ENCODE peak calls at places on chromosome 7, in seven cellular contexts. Y is IMR-90, G is mesenchymal stem cell, E is neuronal stem cell, V is H9, N is H1, R is trophoblast cell. P is an unnamed sample.

GRCh38 chr7:39733881-39734571 is 110.7 kb downstream of the RALA start:
- DNase-seq in R (peak; percentile 68), G (peak; percentile 93), N (no peak), V (no peak), Y (peak; percentile 93), E (peak; percentile 61), P (peak; percentile 96)

GRCh38 chr7:103833401-103833800 is 156.1 kb downstream of the RELN start:
- DNase-seq in E (no peak), R (no peak), N (no peak), Y (no peak), G (no peak), V (no peak), P (no peak)

GRCh38 chr7:127900735-127901685 is 130.2 kb downstream of the LRRC4 start:
- DNase-seq in R (no peak), V (peak; percentile 49), N (peak; percentile 52), Y (no peak), E (peak; percentile 18), G (no peak), P (peak; percentile 81)

GRCh38 chr7:29400435-29400834 is 163.2 kb upstream of the PRR15 start:
- DNase-seq in R (no peak), N (no peak), E (no peak), G (no peak), V (no peak), Y (no peak), P (no peak)

GRCh38 chr7:99447943-99448342 is 9.2 kb downstream of the CPSF4 start:
- DNase-seq in N (no peak), R (peak; percentile 66), E (no peak), G (no peak), Y (no peak), V (no peak), P (no peak)

GRCh38 chr7:98211221-98211675 is at the start of gene BHLHA15:
- DNase-seq in E (no peak), Y (no peak), V (peak; percentile 67), R (peak; percentile 52), N (no peak), G (no peak), P (peak; percentile 28)

GRCh38 chr7:45670227-45670626 is 96.1 kb downstream of the ADCY1 start:
- DNase-seq in Y (no peak), R (no peak), E (no peak), N (peak; percentile 13), G (no peak), V (peak; percentile 12), P (no peak)

GRCh38 chr7:113730309-113730955 is 188.4 kb downstream of the PPP1R3A start:
- DNase-seq in Y (peak; percentile 87), V (no peak), R (no peak), N (no peak), E (no peak), G (peak; percentile 49), P (no peak)

GRCh38 chr7:158796667-158797066 is 32.6 kb downstream of the ESYT2 start:
- DNase-seq in Y (no peak), R (no peak), V (no peak), G (no peak), E (no peak), N (no peak), P (no peak)

GRCh38 chr7:142428094-142428493 is 170.2 kb upstream of the PRSS58 start:
- DNase-seq in R (no peak), E (no peak), N (no peak), V (no peak), G (no peak), Y (no peak), P (no peak)

GRCh38 chr7:101856488-101857357 is 39.3 kb downstream of the CUX1 start:
- DNase-seq in V (peak; percentile 73), E (no peak), G (peak; percentile 90), Y (peak; percentile 88), N (no peak), R (peak; percentile 89), P (peak; percentile 61)
- H3K27ac ChIP-seq in V (no peak overlapping the region), E (no peak overlapping the region), G (no peak overlapping the region), Y (peak overlapping the region; percentile 68), N (no peak overlapping the region), R (no peak overlapping the region), P (no peak overlapping the region)

DNA sequence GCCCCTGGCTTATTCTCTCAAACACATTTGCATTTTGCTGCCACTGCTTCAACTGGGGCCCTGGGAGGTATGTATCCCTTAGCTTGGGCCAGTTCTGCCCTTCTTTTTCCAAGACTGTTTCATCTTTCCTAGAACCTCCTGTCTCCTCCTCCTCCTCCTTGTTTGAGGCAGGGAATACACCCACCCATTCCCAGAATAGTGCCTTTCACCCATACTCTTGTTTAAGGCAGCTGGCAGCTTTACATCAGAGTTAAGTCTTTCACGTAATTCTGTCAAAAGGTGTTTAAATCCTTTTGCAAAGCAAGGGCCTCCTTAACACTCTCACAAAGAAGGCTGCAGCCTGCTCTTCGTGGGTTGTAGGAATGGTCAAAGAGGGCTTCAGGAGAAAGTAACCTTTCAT is 150.9 kb upstream of the AGK start:
- DNase-seq in N (no peak), V (no peak), Y (no peak), E (no peak), R (no peak), G (no peak), P (no peak)
- H3K4me1 ChIP-seq in N (peaks cover 5% of the 10 kb centered on the region), V (no peaks in the 10 kb centered on the region), Y (no peaks in the 10 kb centered on the region), E (peaks cover 15% of the 10 kb centered on the region), R (no peaks in the 10 kb centered on the region), G (no peaks in the 10 kb centered on the region), P (no peaks in the 10 kb centered on the region)

GRCh38 chr7:157793973-157794763 is 457.4 kb downstream of the DNAJB6 start:
- DNase-seq in G (no peak), N (no peak), V (no peak), E (no peak), R (no peak), Y (no peak), P (no peak)

GRCh38 chr7:157792954-157793353 is 456.1 kb downstream of the DNAJB6 start:
- DNase-seq in R (no peak), E (no peak), G (no peak), N (no peak), V (no peak), Y (no peak), P (no peak)

GRCh38 chr7:157795631-157796030 is 458.8 kb downstream of the DNAJB6 start:
- DNase-seq in N (no peak), E (no peak), R (no peak), G (no peak), V (peak; percentile 58), Y (no peak), P (no peak)

GRCh38 chr7:157795199-157795598 is 458.4 kb downstream of the DNAJB6 start:
- DNase-seq in G (no peak), N (no peak), R (no peak), V (no peak), E (no peak), Y (no peak), P (no peak)

GRCh38 chr7:157794764-157795101 is 457.9 kb downstream of the DNAJB6 start:
- DNase-seq in V (no peak), E (no peak), R (no peak), G (no peak), N (no peak), Y (no peak), P (no peak)
- H3K23ac ChIP-seq in V (no peak overlapping the region), E (no peak overlapping the region), R (no peak overlapping the region), G (no peak overlapping the region), N (no peak overlapping the region), Y (no peak overlapping the region), P (no peak overlapping the region)

GRCh38 chr7:75729851-75730274 is 8.9 kb downstream of the HIP1 start:
- DNase-seq in Y (no peak), V (peak; percentile 45), G (no peak), N (no peak), E (no peak), R (peak; percentile 71), P (peak; percentile 45)
- H3K27ac ChIP-seq in Y (no peak overlapping the region), V (no peak overlapping the region), G (no peak overlapping the region), N (no peak overlapping the region), E (no peak overlapping the region), R (no peak overlapping the region), P (no peak overlapping the region)

GRCh38 chr7:101947899-101948298 is 130.5 kb downstream of the CUX1 start:
- DNase-seq in V (no peak), G (peak; percentile 59), R (no peak), Y (no peak), N (no peak), E (no peak), P (peak; percentile 65)
- H3K4me1 ChIP-seq in V (peaks cover 2% of the 10 kb centered on the region), G (peaks cover 17% of the 10 kb centered on the region), R (peaks cover 22% of the 10 kb centered on the region), Y (peaks cover 11% of the 10 kb centered on the region), N (peaks cover 17% of the 10 kb centered on the region), E (peaks cover 3% of the 10 kb centered on the region), P (peaks cover 3% of the 10 kb centered on the region)

DNA sequence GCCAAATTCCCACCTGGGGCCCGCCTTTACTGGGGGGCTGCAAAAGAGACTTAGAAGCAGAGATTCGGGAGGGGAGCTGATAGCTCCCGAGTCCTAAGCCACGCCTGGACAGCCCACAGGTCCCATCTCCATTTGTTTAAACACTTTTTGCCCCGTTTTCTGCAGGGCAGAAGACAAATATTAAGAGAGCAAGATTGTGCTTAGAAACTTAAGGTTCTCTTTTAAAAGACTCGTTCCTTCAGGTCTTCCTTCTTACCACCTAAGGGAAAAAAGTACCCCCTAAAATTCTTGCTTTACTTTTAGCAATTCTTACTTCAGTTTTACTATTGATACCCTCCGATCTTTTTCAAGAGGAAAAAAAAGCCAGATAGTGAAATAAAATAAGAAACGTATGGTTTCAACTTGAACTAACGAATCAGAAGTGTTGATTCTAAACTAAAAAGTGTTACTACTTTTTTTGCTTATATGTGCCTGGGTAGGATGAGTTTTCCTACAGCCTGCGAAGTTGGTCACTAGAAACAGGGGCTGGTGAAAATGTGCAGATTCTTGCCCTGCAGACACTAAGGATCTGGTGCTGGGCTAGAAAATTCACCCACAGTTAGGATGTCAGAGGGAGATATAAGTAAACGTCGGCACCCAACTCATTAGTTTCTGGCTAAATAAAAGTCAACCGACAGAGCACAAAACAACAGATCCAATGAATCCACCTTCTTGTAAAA is 298.8 kb upstream of the NFE2L3 start:
- DNase-seq in V (no peak), Y (no peak), R (no peak), E (no peak), N (no peak), G (peak; percentile 41), P (no peak)
- H3K23ac ChIP-seq in V (no peak overlapping the region), Y (no peak overlapping the region), R (no peak overlapping the region), E (no peak overlapping the region), N (no peak overlapping the region), G (no peak overlapping the region), P (no peak overlapping the region)

DNA sequence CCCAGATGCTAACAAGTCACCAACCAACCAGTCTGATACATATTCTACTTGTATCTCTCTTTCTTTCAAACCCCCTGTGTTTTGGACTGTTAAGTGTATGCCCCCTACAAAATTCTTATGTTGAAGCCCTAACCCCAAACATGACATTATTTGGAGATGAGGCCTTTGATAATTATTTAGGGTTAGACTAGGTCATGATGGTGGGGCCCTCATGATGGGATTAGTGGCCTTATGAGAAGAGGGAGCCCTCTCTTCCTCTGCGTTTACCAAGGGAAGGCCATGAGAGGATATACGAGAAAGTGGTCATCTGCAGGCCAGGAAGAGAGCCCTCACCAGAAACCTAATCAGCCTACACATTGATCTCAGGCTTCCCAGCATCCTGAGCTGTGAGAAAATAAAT is 2.5 kb downstream of the RAPGEF5 start:
- DNase-seq in Y (no peak), V (no peak), G (no peak), R (no peak), N (no peak), E (no peak), P (no peak)
- H3K27ac ChIP-seq in Y (no peak overlapping the region), V (no peak overlapping the region), G (no peak overlapping the region), R (no peak overlapping the region), N (no peak overlapping the region), E (no peak overlapping the region), P (no peak overlapping the region)

GRCh38 chr7:153110606-153111005 is 351.1 kb downstream of the ACTR3B start:
- DNase-seq in N (no peak), E (no peak), Y (no peak), V (no peak), G (no peak), R (no peak), P (no peak)
- H3K4me1 ChIP-seq in N (peaks cover 4% of the 10 kb centered on the region), E (no peaks in the 10 kb centered on the region), Y (no peaks in the 10 kb centered on the region), V (no peaks in the 10 kb centered on the region), G (no peaks in the 10 kb centered on the region), R (no peaks in the 10 kb centered on the region), P (no peaks in the 10 kb centered on the region)